ENCODE peak calls at places on chromosomes 16 and 17, in four cellular contexts. J is heart right ventricle, L is neural progenitor cell, R is gastrocnemius medialis. P is an unnamed sample.

GRCh38 chr17:76612977-76613851 is 27.6 kb upstream of the ST6GALNAC2 start:
- DNase-seq in J (no peak), L (peak; percentile 86), R (no peak), P (no peak)

GRCh38 chr17:9941305-9941704 is 36.2 kb upstream of the RCVRN start:
- DNase-seq in R (no peak), L (no peak), J (no peak), P (no peak)

GRCh38 chr17:78045316-78045715 is 83.2 kb downstream of the TMC6 start:
- DNase-seq in L (no peak), J (no peak), R (no peak), P (no peak)

GRCh38 chr16:69276143-69277115 is 34.7 kb upstream of the VPS4A start:
- DNase-seq in R (peak; percentile 49), J (peak; percentile 51), L (no peak), P (no peak)

GRCh38 chr16:77859493-77860232 is 71.3 kb downstream of the VAT1L start:
- DNase-seq in R (no peak), J (peak; percentile 44), L (no peak), P (no peak)

GRCh38 chr16:3836641-3837040 is 43.9 kb downstream of the CREBBP start:
- DNase-seq in J (no peak), R (no peak), L (no peak), P (no peak)

GRCh38 chr17:76735006-76735405 is 2.1 kb downstream of the SRSF2 start:
- DNase-seq in J (no peak), L (peak; percentile 16), R (no peak), P (no peak)

GRCh38 chr16:84196727-84197486 is 6.0 kb downstream of the ADAD2 start:
- DNase-seq in L (no peak), R (no peak), J (no peak), P (no peak)

GRCh38 chr17:80927791-80928216 is 63.8 kb upstream of the CHMP6 start:
- DNase-seq in R (no peak), L (peak; percentile 66), J (no peak), P (peak; percentile 37)

GRCh38 chr16:2282866-2283555 is 15.1 kb upstream of the RNPS1 start:
- DNase-seq in L (no peak), J (no peak), R (no peak), P (no peak)

GRCh38 chr17:30472238-30472890 is 4.8 kb upstream of the GOSR1 start:
- DNase-seq in R (no peak), L (no peak), J (no peak), P (no peak)

GRCh38 chr16:4370570-4371480 is 823 bp upstream of the VASN start:
- DNase-seq in R (peak; percentile 27), L (no peak), J (peak; percentile 82), P (peak; percentile 70)

GRCh38 chr16:23836404-23837291 is 865 bp downstream of the PRKCB start:
- DNase-seq in J (no peak), R (no peak), L (peak; percentile 74), P (peak; percentile 57)

GRCh38 chr17:16243811-16244567 is 27.0 kb downstream of the PIGL start:
- DNase-seq in R (no peak), L (no peak), J (no peak), P (no peak)

GRCh38 chr16:78789556-78789955 is 690.1 kb downstream of the WWOX start:
- DNase-seq in L (no peak), J (no peak), R (no peak), P (no peak)

GRCh38 chr17:77127735-77128361 is 12.9 kb upstream of the SEC14L1 start:
- DNase-seq in R (peak; percentile 41), J (peak; percentile 80), L (no peak), P (peak; percentile 52)

GRCh38 chr16:31714899-31715504 is 158.6 kb upstream of the ZNF267 start:
- DNase-seq in L (no peak), J (no peak), R (no peak), P (no peak)

GRCh38 chr17:1153795-1154546 is 25.8 kb downstream of the ABR start:
- DNase-seq in J (no peak), R (no peak), L (peak; percentile 59), P (no peak)

GRCh38 chr16:57579361-57579665 is 36.9 kb downstream of the ADGRG5 start:
- DNase-seq in L (no peak), J (no peak), R (no peak), P (peak; percentile 11)

GRCh38 chr17:42647778-42648177 is 11.3 kb upstream of the TUBG2 start:
- DNase-seq in R (no peak), J (no peak), L (no peak), P (no peak)

GRCh38 chr17:69450131-69450530 is 35.6 kb downstream of the MAP2K6 start:
- DNase-seq in L (no peak), J (no peak), R (no peak), P (no peak)

GRCh38 chr16:55853114-55853513 is 20.2 kb upstream of the CES1 start:
- DNase-seq in R (no peak), L (no peak), J (no peak), P (no peak)

GRCh38 chr17:33197342-33197741 is 95.8 kb downstream of the ASIC2 start:
- DNase-seq in R (no peak), J (no peak), L (no peak), P (no peak)

GRCh38 chr16:4987580-4988374 is 29.6 kb downstream of the SEC14L5 start:
- DNase-seq in J (no peak), R (no peak), L (peak; percentile 40), P (no peak)

GRCh38 chr17:30922235-30922993 is 669 bp downstream of the ADAP2 start:
- DNase-seq in R (no peak), J (peak; percentile 8), L (peak; percentile 32), P (no peak)

GRCh38 chr17:15456972-15457722 is 10.3 kb downstream of the CDRT4 start:
- DNase-seq in J (peak; percentile 70), L (no peak), R (peak; percentile 86), P (no peak)

GRCh38 chr17:71334041-71334781 is 786.6 kb upstream of the SOX9 start:
- DNase-seq in L (peak; percentile 8), J (no peak), R (no peak), P (no peak)

GRCh38 chr16:28280881-28281836 is 11.2 kb upstream of the SBK1 start:
- DNase-seq in L (peak; percentile 32), J (no peak), R (no peak), P (no peak)

GRCh38 chr17:57142925-57143324 is 57.9 kb downstream of the AKAP1 start:
- DNase-seq in R (no peak), L (no peak), J (peak; percentile 13), P (no peak)

GRCh38 chr17:491086-492014 is 138.7 kb upstream of the RPH3AL start:
- DNase-seq in R (no peak), L (peak; percentile 86), J (peak; percentile 43), P (no peak)

GRCh38 chr16:84677017-84677803 is 22.6 kb upstream of the USP10 start:
- DNase-seq in J (no peak), R (no peak), L (peak; percentile 6), P (no peak)

GRCh38 chr17:37698132-37698615 is 46.7 kb downstream of the HNF1B start:
- DNase-seq in L (no peak), R (no peak), J (no peak), P (no peak)

GRCh38 chr16:88691924-88692560 is 5.7 kb upstream of the SNAI3 start:
- DNase-seq in J (no peak), L (no peak), R (no peak), P (peak; percentile 73)

GRCh38 chr17:63476857-63477470 is at the start of gene ACE:
- DNase-seq in R (no peak), L (peak; percentile 76), J (peak; percentile 35), P (peak; percentile 91)

GRCh38 chr16:53131363-53132071 is 76.7 kb downstream of the CHD9 start:
- DNase-seq in L (no peak), J (peak; percentile 53), R (peak; percentile 62), P (peak; percentile 52)

GRCh38 chr16:89318871-89319627 is 101.5 kb downstream of the ZNF778 start:
- DNase-seq in L (no peak), J (no peak), R (no peak), P (no peak)

GRCh38 chr17:71085238-71086033 is 916.1 kb downstream of the KCNJ2 start:
- DNase-seq in R (no peak), J (no peak), L (peak; percentile 77), P (no peak)

GRCh38 chr17:40795019-40795667 is 4.6 kb downstream of the KRT28 start:
- DNase-seq in J (no peak), R (no peak), L (no peak), P (no peak)

GRCh38 chr16:1493746-1494094 is 560 bp downstream of the TELO2 start:
- DNase-seq in L (peak; percentile 60), R (no peak), J (no peak), P (no peak)

GRCh38 chr17:12993631-12994030 is 24.2 kb downstream of the ELAC2 start:
- DNase-seq in J (no peak), L (no peak), R (no peak), P (no peak)
- H3K4me3 ChIP-seq in J (no peak overlapping the region), L (no peak overlapping the region), R (no peak overlapping the region), P (no peak overlapping the region)

GRCh38 chr16:11128211-11129123 is 127.5 kb downstream of the SOCS1 start:
- DNase-seq in R (no peak), J (peak; percentile 65), L (no peak), P (no peak)
- H3K27ac ChIP-seq in R (peak overlapping the region; percentile 30), J (peak overlapping the region; percentile 72), L (no peak overlapping the region), P (peak overlapping the region; percentile 50)

DNA sequence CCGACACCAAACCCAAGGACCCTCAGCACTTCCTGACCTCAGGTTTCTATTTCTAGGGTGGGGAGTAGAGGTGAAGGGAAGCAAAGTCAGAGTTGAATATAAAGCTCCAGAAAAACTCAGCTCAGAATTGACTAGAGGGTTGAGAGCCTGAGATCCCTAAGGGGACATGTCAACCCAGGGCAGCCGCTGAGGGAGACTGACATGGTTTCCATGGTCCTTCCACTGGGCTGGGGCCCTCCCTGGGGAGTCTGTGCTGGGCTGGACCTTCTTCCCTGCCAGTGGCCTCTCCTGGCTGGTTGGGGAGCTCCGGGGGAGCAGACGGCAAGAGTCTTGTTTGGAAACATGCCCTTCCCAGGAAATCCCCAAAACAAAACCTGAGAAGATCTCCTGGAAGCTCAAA is 121.3 kb downstream of the METRNL start:
- DNase-seq in R (peak; percentile 1), J (peak; percentile 3), L (no peak), P (no peak)
- H3K4me3 ChIP-seq in R (no peak overlapping the region), J (no peak overlapping the region), L (no peak overlapping the region), P (no peak overlapping the region)

GRCh38 chr16:20611350-20611902 is 35.3 kb upstream of the ACSM2B start:
- DNase-seq in L (no peak), R (peak; percentile 23), J (peak; percentile 39), P (no peak)

GRCh38 chr16:20611975-20612471 is 35.9 kb upstream of the ACSM2B start:
- DNase-seq in R (no peak), J (peak; percentile 29), L (no peak), P (no peak)

GRCh38 chr16:20610892-20611349 is 34.8 kb upstream of the ACSM2B start:
- DNase-seq in L (no peak), R (no peak), J (no peak), P (no peak)

GRCh38 chr16:20612551-20613470 is 36.6 kb upstream of the ACSM2B start:
- DNase-seq in L (no peak), R (no peak), J (no peak), P (no peak)

DNA sequence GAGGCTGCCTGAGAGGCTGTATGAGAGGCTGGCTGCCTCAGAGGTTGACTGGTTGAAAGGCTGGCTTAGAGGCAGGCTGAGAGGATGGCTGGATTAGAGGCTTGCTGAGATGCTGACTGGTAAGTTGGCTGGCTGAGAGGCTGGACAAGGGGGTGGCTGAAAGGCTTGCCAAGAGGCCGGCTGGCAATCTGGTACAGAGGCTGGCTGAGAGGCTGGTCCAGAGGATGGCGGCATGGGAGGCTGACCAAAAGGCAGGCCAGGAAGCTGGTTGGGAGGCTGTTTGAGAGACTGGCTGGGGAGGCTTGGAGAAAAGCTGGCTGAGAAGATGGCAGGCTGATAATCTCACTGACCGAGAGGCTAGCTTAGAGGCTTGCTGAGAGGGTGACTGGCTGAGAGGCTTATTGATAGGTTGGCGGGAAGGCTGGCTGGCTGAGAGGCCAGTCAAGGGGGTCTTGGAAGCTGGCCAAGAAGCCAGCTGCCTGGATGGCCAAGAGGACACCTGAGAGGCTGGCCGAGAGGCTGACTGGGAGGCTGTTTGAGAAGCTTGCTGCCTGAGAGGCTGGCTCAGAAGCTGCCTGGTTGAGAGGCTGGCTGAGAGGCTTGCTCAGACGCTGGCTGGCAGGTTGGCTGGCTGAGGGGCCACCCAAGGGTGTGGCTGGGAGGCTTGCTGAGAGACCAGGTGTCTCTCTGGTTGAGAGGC is 34.2 kb upstream of the ACSM2B start:
- DNase-seq in L (no peak), R (no peak), J (no peak), P (no peak)
- H3K27ac ChIP-seq in L (no peak overlapping the region), R (no peak overlapping the region), J (no peak overlapping the region), P (peak overlapping the region; percentile 57)